ENCODE peak calls at places on chromosomes 7 and 10, in five cellular contexts. H, S, U, M and T are unnamed samples.

GRCh38 chr7:130922206-130923112 is 188.5 kb upstream of the KLF14 start:
- DNase-seq in U (no peak), M (no peak), H (no peak), S (no peak), T (no peak)

GRCh38 chr10:15704581-15704968 is 15.1 kb downstream of the ITGA8 start:
- DNase-seq in H (no peak), S (no peak), U (no peak), M (no peak), T (no peak)

GRCh38 chr10:30671011-30671616 is 41.6 kb upstream of the LYZL2 start:
- DNase-seq in S (peak), H (peak), M (peak), U (peak), T (no peak)

GRCh38 chr10:15238553-15239335 is 70.3 kb upstream of the NMT2 start:
- DNase-seq in H (no peak), S (no peak), M (no peak), U (peak), T (no peak)

GRCh38 chr7:80135306-80136104 is 874 bp downstream of the GNAI1 start:
- DNase-seq in H (peak), M (peak), S (no peak), U (peak), T (no peak)

GRCh38 chr7:139505563-139505962 is 17.9 kb upstream of the CLEC2L start:
- DNase-seq in H (peak), M (no peak), S (peak), U (no peak), T (no peak)

GRCh38 chr10:93680414-93681047 is 21.9 kb downstream of the FRA10AC1 start:
- DNase-seq in H (peak), S (peak), M (peak), U (peak), T (no peak)

GRCh38 chr7:122896509-122896908 is 10.2 kb upstream of the CADPS2 start:
- DNase-seq in H (no peak), M (no peak), S (no peak), U (peak), T (no peak)

GRCh38 chr10:95328013-95328412 is 37.2 kb upstream of the PDLIM1 start:
- DNase-seq in M (no peak), S (no peak), H (no peak), U (no peak), T (no peak)

GRCh38 chr7:93117852-93118530 is at the start of gene SAMD9:
- DNase-seq in M (peak), U (peak), H (peak), S (peak), T (no peak)

GRCh38 chr10:80122110-80122710 is 10.3 kb upstream of the PLAC9 start:
- DNase-seq in H (no peak), U (no peak), M (no peak), S (no peak), T (no peak)

GRCh38 chr7:157503229-157503628 is 166.4 kb downstream of the DNAJB6 start:
- DNase-seq in U (no peak), H (no peak), S (no peak), M (no peak), T (no peak)

GRCh38 chr7:48522692-48523091 is 351.4 kb downstream of the ABCA13 start:
- DNase-seq in H (no peak), S (no peak), M (no peak), U (no peak), T (no peak)

GRCh38 chr10:116254422-116255152 is 18.4 kb downstream of the GFRA1 start:
- DNase-seq in M (no peak), S (no peak), H (no peak), U (no peak), T (no peak)

GRCh38 chr10:121154846-121155245 is 303.7 kb downstream of the WDR11 start:
- DNase-seq in H (no peak), U (no peak), S (no peak), M (peak), T (no peak)

GRCh38 chr10:24891823-24892222 is 60.6 kb downstream of the PRTFDC1 start:
- DNase-seq in H (peak), M (no peak), S (no peak), U (peak), T (no peak)

GRCh38 chr10:51047857-51048256 is 26.4 kb upstream of the PRKG1 start:
- DNase-seq in S (no peak), U (peak), M (no peak), H (no peak), T (no peak)
- TF ChIP-seq CTCF in S (no peak), U (peak), M (no peak), H (no peak), T (no peak)

GRCh38 chr7:6163402-6163801 is 109.0 kb downstream of the CYTH3 start:
- DNase-seq in U (no peak), H (no peak), M (no peak), S (no peak), T (no peak)

GRCh38 chr7:6164010-6164409 is 108.4 kb downstream of the CYTH3 start:
- DNase-seq in H (no peak), M (no peak), U (no peak), S (no peak), T (no peak)

GRCh38 chr7:6165075-6165474 is 107.3 kb downstream of the CYTH3 start:
- DNase-seq in H (no peak), U (no peak), S (no peak), M (no peak), T (no peak)

GRCh38 chr7:6165521-6166325 is 106.7 kb downstream of the CYTH3 start:
- DNase-seq in M (no peak), S (no peak), H (no peak), U (no peak), T (no peak)

DNA sequence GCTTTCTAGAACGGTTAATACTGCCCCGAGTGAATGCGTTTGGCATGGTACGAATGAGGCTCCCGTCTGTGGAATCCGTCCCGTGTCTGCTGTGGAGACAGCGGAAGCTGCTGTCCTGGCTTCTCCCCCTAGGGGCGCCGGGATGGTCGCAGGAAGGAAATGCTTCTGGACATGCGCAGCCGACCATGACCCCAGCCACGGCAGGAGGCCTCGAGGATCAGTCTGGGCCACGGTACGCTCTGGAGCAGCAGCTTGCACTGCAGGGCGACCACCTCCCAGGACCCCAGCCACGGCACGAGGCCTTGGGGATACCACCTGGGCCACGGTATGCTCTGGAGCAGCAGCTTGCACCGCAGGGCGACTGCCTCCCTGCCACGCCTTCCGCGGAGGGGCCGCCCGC is 107.9 kb downstream of the CYTH3 start:
- DNase-seq in U (no peak), H (peak), S (no peak), M (no peak), T (no peak)
- TF ChIP-seq CTCF in U (no peak), H (no peak), S (peak), M (no peak), T (no peak)

GRCh38 chr7:8973601-8974000 is 540.2 kb downstream of the NXPH1 start:
- DNase-seq in U (no peak), H (no peak), S (no peak), M (no peak), T (no peak)
- TF ChIP-seq CTCF in U (no peak), H (no peak), S (no peak), M (no peak), T (no peak)

DNA sequence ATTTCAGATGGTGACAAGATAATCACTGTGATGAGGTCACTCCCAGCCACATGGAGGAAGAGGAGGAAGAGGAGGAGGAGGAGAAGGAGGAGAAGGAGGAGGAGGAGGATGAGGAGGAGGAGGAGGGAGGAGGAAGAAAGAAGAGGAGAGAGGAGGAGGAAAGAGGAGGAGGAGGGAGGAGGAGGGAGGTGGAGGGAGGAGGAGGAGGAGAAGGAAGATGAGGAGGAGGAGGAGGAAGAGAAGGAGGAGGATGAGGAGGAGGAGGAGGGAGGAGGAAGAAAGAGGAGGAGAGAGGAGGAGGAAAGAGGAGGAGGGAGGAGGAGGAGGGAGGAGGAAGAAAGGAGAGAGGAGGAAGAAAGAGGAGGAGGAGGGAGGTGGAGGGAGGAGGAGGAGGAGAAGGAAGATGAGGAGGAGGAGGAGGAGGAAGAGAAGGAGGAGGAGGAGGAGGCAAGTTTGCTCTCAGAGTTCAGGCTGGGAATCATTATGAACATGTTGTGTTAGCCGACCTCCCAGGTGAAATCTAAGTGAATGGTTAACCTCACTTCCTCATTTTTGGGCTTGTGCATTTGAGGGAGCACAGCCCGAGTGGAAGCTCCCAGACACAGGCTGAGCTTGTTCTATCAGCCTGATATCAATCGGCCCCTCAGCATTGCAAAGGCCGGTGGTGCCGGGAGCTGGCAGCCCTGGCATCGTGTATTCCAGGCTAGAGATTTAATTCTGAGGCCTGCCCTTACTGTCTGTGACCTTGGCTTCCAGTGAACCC is 236.2 kb upstream of the PITRM1 start:
- DNase-seq in S (no peak), H (no peak), U (no peak), M (no peak), T (no peak)
- TF ChIP-seq CTCF in S (no peak), H (no peak), U (no peak), M (no peak), T (no peak)

DNA sequence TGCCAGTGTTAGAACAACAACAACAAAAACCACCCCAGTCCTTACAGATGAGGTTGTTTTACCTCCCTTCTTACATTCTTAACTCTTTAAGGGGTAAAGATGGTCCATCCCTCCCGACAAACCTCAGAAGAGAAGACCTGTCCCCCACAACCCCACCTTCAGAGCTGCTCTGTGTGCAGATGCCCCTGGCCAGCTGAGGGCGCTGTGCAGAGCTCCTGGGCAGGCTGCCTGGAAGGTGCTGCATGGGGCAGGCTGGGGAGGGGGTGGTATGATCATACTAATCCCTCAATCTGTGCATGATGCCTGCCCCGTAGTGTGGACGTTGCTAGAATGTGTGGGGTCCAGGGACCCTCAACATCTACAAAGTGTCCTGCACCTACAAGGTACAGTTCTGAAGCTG is 387.1 kb downstream of the INHBA start:
- DNase-seq in H (no peak), U (no peak), M (no peak), S (no peak), T (no peak)
- TF ChIP-seq CTCF in H (no peak), U (peak), M (no peak), S (peak), T (peak)